ENCODE peak calls at places on chromosome 18, in six cellular contexts. N is IMR-90, F is stomach, C is breast epithelium, Z is erythroblast, D is endothelial cell of umbilical vein. H is an unnamed sample.

GRCh38 chr18:39675358-39675757 is 2109.8 kb upstream of the CELF4 start:
- DNase-seq in N (peak), F (no peak), C (no peak), Z (no peak), D (no peak), H (no peak)

GRCh38 chr18:76357174-76357573 is 137.9 kb downstream of the ZNF516 start:
- DNase-seq in N (no peak), F (no peak), C (no peak), Z (no peak), D (no peak), H (no peak)

GRCh38 chr18:22606563-22607283 is 189.0 kb upstream of the CTAGE1 start:
- DNase-seq in N (peak), F (no peak), C (no peak), Z (no peak), D (no peak), H (no peak)

GRCh38 chr18:70221156-70221910 is 15.8 kb upstream of the RTTN start:
- DNase-seq in N (no peak), F (no peak), C (no peak), Z (no peak), D (no peak), H (no peak)

GRCh38 chr18:43108469-43108868 is 7.0 kb downstream of the RIT2 start:
- DNase-seq in N (no peak), F (no peak), C (no peak), Z (no peak), D (no peak), H (no peak)

GRCh38 chr18:33745396-33745795 is 167.4 kb downstream of the ASXL3 start:
- DNase-seq in N (no peak), F (no peak), C (no peak), Z (no peak), D (no peak), H (no peak)

GRCh38 chr18:78496095-78496494 is 483.5 kb upstream of the SALL3 start:
- DNase-seq in N (no peak), F (no peak), C (no peak), Z (no peak), D (no peak), H (no peak)

GRCh38 chr18:58753976-58754375 is 82.7 kb downstream of the MALT1 start:
- DNase-seq in N (peak), F (no peak), C (no peak), Z (no peak), D (no peak), H (no peak)

GRCh38 chr18:63207825-63208224 is 111.7 kb downstream of the BCL2 start:
- DNase-seq in N (no peak), F (no peak), C (no peak), Z (no peak), D (no peak), H (no peak)

GRCh38 chr18:79533146-79533545 is 137.4 kb downstream of the NFATC1 start:
- DNase-seq in N (no peak), F (no peak), C (no peak), Z (no peak), D (no peak), H (no peak)

GRCh38 chr18:62152844-62153243 is 34.0 kb downstream of the PIGN start:
- DNase-seq in N (no peak), F (no peak), C (no peak), Z (no peak), D (no peak), H (no peak)

GRCh38 chr18:32470713-32471633 is at the start of gene GAREM1:
- DNase-seq in N (peak), F (peak), C (peak), Z (peak), D (peak), H (peak)
- TF ChIP-seq POLR2A in N (peak), F (no peak), C (peak), Z (no peak), D (no peak), H (peak)

DNA sequence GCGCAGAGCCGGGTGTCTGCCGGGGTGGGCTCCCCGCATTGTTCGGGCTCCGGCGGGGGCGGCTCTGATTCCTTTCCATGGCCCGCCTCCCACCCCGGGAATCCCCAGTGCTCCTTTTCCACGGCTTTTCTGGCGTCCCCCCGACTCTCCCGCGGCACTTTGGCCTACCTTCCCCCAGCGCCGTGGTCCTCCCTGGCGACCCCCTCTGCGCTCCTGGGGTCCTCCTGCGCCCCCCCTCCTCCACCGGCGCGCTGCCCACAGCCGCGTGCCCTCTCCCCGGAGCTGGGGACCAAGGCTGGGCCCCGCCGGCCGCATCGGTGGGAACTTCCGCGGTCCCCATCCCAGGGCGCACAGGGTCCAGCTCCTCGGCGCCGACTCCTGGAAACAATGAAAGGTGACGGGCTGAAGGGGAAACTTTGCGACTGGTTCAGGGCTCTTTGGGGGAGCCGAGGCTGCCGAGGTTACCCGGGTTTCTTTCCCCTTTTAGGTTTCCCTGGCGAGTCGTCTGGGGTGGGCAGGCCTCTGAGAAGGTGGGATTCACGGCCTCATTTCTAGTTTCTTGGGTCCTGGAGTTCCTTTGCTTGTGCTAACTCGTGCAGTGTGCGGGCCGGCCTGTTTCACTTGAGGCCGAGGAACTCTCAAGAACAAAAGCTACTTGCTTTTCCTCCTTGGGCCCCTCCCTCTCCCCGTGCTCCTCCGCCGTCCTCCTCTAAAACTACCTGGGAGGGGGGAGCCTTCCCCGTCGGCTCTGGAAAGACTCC is 2.2 kb downstream of the TGIF1 start:
- DNase-seq in N (peak), F (peak), C (peak), Z (peak), D (peak), H (peak)
- TF ChIP-seq POLR2A in N (peak), F (peak), C (peak), Z (peak), D (no peak), H (no peak)

DNA sequence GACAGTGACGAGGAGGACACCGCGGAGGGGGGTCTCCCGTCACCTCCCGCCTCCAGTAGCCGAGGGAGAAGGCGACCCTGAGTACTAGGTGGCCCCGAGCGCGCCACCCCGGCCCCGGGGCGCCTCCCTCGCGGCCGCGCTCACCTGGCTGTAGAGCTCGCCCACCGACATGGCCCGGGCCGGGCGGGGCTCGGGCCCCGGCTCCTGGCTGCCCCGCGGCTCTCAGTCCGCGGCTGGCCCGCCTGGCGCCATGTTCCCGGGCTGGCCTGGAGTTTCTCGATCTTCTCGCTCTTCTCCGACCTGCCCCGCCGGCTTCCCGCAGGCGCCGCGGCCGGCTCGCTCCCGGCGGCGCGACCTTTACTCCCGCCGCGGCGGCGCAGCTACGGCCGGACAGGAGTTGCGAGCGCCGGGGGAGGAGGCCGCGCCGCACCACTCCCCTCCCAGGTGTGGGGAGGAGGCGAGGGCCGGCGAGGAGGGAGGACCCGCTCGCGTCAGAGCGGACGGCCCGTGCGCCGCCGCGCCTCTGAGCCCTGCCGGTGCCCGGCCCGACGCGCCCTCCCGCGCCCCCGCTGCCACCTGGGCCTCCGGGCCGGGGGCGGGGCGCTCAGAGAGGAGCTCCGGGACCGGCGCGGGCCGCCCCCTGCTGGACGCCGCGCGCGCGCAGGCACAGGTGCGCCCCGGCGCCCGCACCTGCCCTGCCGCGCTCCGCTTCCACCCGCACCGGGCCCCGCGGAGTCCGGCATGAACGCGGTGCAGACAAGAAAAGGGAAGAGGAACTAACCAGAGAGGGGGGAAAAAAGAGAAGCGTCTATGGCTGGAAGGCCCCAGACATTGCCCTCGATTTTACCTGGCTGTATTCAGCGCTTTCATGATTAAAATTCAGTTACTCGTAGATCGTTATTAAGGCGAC is at the start of gene MYO5B:
- DNase-seq in N (no peak), F (peak), C (peak), Z (peak), D (no peak), H (peak)
- TF ChIP-seq POLR2A in N (no peak), F (no peak), C (no peak), Z (no peak), D (no peak), H (no peak)

DNA sequence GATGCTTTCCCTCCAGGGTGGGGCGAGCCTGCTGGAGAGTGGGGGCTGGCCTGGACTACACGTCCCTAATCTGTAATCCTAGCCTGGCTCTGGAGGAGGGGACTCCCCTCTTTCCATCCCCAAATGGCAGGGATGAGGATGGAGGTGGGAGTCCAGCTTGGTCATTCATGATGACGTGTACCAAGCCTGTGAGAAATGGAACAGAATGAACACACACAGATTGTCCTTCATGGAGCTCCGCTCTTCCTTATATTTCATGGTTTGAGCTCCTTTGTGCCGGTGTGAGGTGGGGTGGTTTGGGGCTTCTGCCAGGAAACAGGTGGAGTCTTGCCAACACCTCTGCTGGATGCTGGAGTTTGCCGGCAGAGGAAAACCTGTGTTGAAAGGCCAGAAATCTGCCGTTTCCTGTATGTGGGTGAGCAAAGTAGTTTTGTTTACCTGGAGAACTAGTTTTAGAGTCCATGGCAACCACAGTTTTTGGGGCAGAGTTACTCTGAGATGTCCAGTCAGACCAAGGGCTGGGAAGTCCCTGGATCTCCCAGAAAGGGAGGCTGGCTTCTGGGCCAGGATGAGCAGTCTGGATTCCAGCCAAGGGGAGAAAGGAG is 417.6 kb upstream of the MEX3C start:
- DNase-seq in N (no peak), F (no peak), C (peak), Z (no peak), D (no peak), H (no peak)
- TF ChIP-seq POLR2A in N (no peak), F (no peak), C (no peak), Z (no peak), D (no peak), H (no peak)

H was measured in adrenal gland.